ENCODE peak calls at places on chromosome 5, in five cellular contexts. One of them, this sample, is unnamed.
A peak's percentile ranks its signal among the peaks of the same experiment; 100 is the strongest.

GRCh38 chr5:163789870-163790269 is 284.5 kb downstream of the MAT2B start:
- DNase-seq in psoas muscle: no peak
- DNase-seq in HCT116: no peak
- DNase-seq in retinal pigment epithelial cell: no peak
- DNase-seq in hepatocyte: no peak
- DNase-seq in this sample: no peak

GRCh38 chr5:134073404-134073803 is 41.1 kb upstream of the TCF7 start:
- DNase-seq in psoas muscle: no peak
- DNase-seq in HCT116: no peak
- DNase-seq in retinal pigment epithelial cell: no peak
- DNase-seq in hepatocyte: no peak
- DNase-seq in this sample: no peak

GRCh38 chr5:26569241-26569928 is 469.0 kb downstream of the CDH9 start:
- DNase-seq in psoas muscle: no peak
- DNase-seq in HCT116: no peak
- DNase-seq in retinal pigment epithelial cell: no peak
- DNase-seq in hepatocyte: no peak
- DNase-seq in this sample: no peak

GRCh38 chr5:32581010-32581785 is 4.2 kb upstream of the SUB1 start:
- DNase-seq in psoas muscle: no peak
- DNase-seq in HCT116: no peak
- DNase-seq in retinal pigment epithelial cell: no peak
- DNase-seq in hepatocyte: no peak
- DNase-seq in this sample: no peak

GRCh38 chr5:134070648-134070978 is 43.9 kb upstream of the TCF7 start:
- DNase-seq in psoas muscle: no peak
- DNase-seq in HCT116: no peak
- DNase-seq in retinal pigment epithelial cell: peak; percentile 69
- DNase-seq in hepatocyte: peak; percentile 44
- DNase-seq in this sample: no peak

GRCh38 chr5:74042559-74043357 is 416.8 kb downstream of the ARHGEF28 start:
- DNase-seq in psoas muscle: no peak
- DNase-seq in HCT116: no peak
- DNase-seq in retinal pigment epithelial cell: peak; percentile 63
- DNase-seq in hepatocyte: peak; percentile 56
- DNase-seq in this sample: no peak

GRCh38 chr5:125679522-125679921 is 743.7 kb upstream of the GRAMD2B start:
- DNase-seq in psoas muscle: no peak
- DNase-seq in HCT116: no peak
- DNase-seq in retinal pigment epithelial cell: no peak
- DNase-seq in hepatocyte: no peak
- DNase-seq in this sample: no peak

GRCh38 chr5:72747826-72748225 is 68.6 kb upstream of the TNPO1 start:
- DNase-seq in psoas muscle: no peak
- DNase-seq in HCT116: no peak
- DNase-seq in retinal pigment epithelial cell: no peak
- DNase-seq in hepatocyte: no peak
- DNase-seq in this sample: no peak

GRCh38 chr5:66498791-66499207 is 97.4 kb upstream of the MAST4 start:
- DNase-seq in psoas muscle: no peak
- DNase-seq in HCT116: no peak
- DNase-seq in retinal pigment epithelial cell: no peak
- DNase-seq in hepatocyte: peak; percentile 12
- DNase-seq in this sample: no peak

GRCh38 chr5:75847561-75848021 is 130.4 kb upstream of the POC5 start:
- DNase-seq in psoas muscle: no peak
- DNase-seq in HCT116: no peak
- DNase-seq in retinal pigment epithelial cell: no peak
- DNase-seq in hepatocyte: no peak
- DNase-seq in this sample: no peak

GRCh38 chr5:5932824-5933223 is 445.5 kb downstream of the MED10 start:
- DNase-seq in psoas muscle: no peak
- DNase-seq in HCT116: no peak
- DNase-seq in retinal pigment epithelial cell: no peak
- DNase-seq in hepatocyte: no peak
- DNase-seq in this sample: no peak

GRCh38 chr5:93789173-93790070 is 48.0 kb upstream of the POU5F2 start:
- DNase-seq in psoas muscle: no peak
- DNase-seq in HCT116: no peak
- DNase-seq in retinal pigment epithelial cell: peak; percentile 51
- DNase-seq in hepatocyte: no peak
- DNase-seq in this sample: no peak

GRCh38 chr5:173094012-173094661 is 38.0 kb downstream of the CREBRF start:
- DNase-seq in psoas muscle: no peak
- DNase-seq in HCT116: no peak
- DNase-seq in retinal pigment epithelial cell: peak; percentile 86
- DNase-seq in hepatocyte: no peak
- DNase-seq in this sample: peak; percentile 9

GRCh38 chr5:9361835-9362234 is 184.0 kb downstream of the SEMA5A start:
- DNase-seq in psoas muscle: peak; percentile 18
- DNase-seq in HCT116: peak; percentile 6
- DNase-seq in retinal pigment epithelial cell: no peak
- DNase-seq in hepatocyte: peak; percentile 65
- DNase-seq in this sample: peak; percentile 65

GRCh38 chr5:114924784-114925183 is 244.9 kb downstream of the TRIM36 start:
- DNase-seq in psoas muscle: no peak
- DNase-seq in HCT116: no peak
- DNase-seq in retinal pigment epithelial cell: no peak
- DNase-seq in hepatocyte: no peak
- DNase-seq in this sample: no peak

GRCh38 chr5:6510132-6510531 is 61.5 kb downstream of the UBE2QL1 start:
- DNase-seq in psoas muscle: no peak
- DNase-seq in HCT116: no peak
- DNase-seq in retinal pigment epithelial cell: no peak
- DNase-seq in hepatocyte: no peak
- DNase-seq in this sample: no peak

GRCh38 chr5:166370928-166371690 is 1920.3 kb upstream of the WWC1 start:
- DNase-seq in psoas muscle: no peak
- DNase-seq in HCT116: no peak
- DNase-seq in retinal pigment epithelial cell: no peak
- DNase-seq in hepatocyte: no peak
- DNase-seq in this sample: no peak

GRCh38 chr5:15762668-15763067 is 262.7 kb downstream of the FBXL7 start:
- DNase-seq in psoas muscle: no peak
- DNase-seq in HCT116: no peak
- DNase-seq in retinal pigment epithelial cell: no peak
- DNase-seq in hepatocyte: no peak
- DNase-seq in this sample: no peak

GRCh38 chr5:80346055-80346454 is 26.3 kb downstream of the SPZ1 start:
- DNase-seq in psoas muscle: no peak
- DNase-seq in HCT116: peak; percentile 48
- DNase-seq in retinal pigment epithelial cell: no peak
- DNase-seq in hepatocyte: peak; percentile 47
- DNase-seq in this sample: peak; percentile 59

GRCh38 chr5:12861891-12862290 is 957.6 kb upstream of the CTNND2 start:
- DNase-seq in psoas muscle: no peak
- DNase-seq in HCT116: no peak
- DNase-seq in retinal pigment epithelial cell: no peak
- DNase-seq in hepatocyte: no peak
- DNase-seq in this sample: no peak

GRCh38 chr5:42614509-42614908 is 142.1 kb upstream of the CCDC152 start:
- DNase-seq in psoas muscle: no peak
- DNase-seq in HCT116: no peak
- DNase-seq in retinal pigment epithelial cell: no peak
- DNase-seq in hepatocyte: no peak
- DNase-seq in this sample: no peak

GRCh38 chr5:6291961-6292360 is 86.4 kb downstream of the MED10 start:
- DNase-seq in psoas muscle: no peak
- DNase-seq in HCT116: peak; percentile 12
- DNase-seq in retinal pigment epithelial cell: no peak
- DNase-seq in hepatocyte: peak; percentile 41
- DNase-seq in this sample: no peak

GRCh38 chr5:140242099-140242498 is 60.8 kb downstream of the PFDN1 start:
- DNase-seq in psoas muscle: no peak
- DNase-seq in HCT116: no peak
- DNase-seq in retinal pigment epithelial cell: no peak
- DNase-seq in hepatocyte: no peak
- DNase-seq in this sample: no peak

GRCh38 chr5:97979740-97980139 is 793.7 kb upstream of the RGMB start:
- DNase-seq in psoas muscle: peak; percentile 10
- DNase-seq in HCT116: no peak
- DNase-seq in retinal pigment epithelial cell: no peak
- DNase-seq in hepatocyte: peak; percentile 6
- DNase-seq in this sample: no peak

GRCh38 chr5:128074171-128074570 is 9.4 kb upstream of the SLC12A2 start:
- DNase-seq in psoas muscle: no peak
- DNase-seq in HCT116: no peak
- DNase-seq in retinal pigment epithelial cell: no peak
- DNase-seq in hepatocyte: no peak
- DNase-seq in this sample: no peak

GRCh38 chr5:79704553-79704952 is 14.9 kb downstream of the CMYA5 start:
- DNase-seq in psoas muscle: no peak
- DNase-seq in HCT116: no peak
- DNase-seq in retinal pigment epithelial cell: no peak
- DNase-seq in hepatocyte: no peak
- DNase-seq in this sample: no peak

GRCh38 chr5:156920042-156920860 is 42.8 kb downstream of the TIMD4 start:
- DNase-seq in psoas muscle: no peak
- DNase-seq in HCT116: no peak
- DNase-seq in retinal pigment epithelial cell: no peak
- DNase-seq in hepatocyte: peak; percentile 20
- DNase-seq in this sample: no peak

GRCh38 chr5:172102913-172103629 is 85.0 kb downstream of the STK10 start:
- DNase-seq in psoas muscle: peak; percentile 80
- DNase-seq in HCT116: peak; percentile 64
- DNase-seq in retinal pigment epithelial cell: peak; percentile 96
- DNase-seq in hepatocyte: peak; percentile 64
- DNase-seq in this sample: no peak

GRCh38 chr5:132046915-132047314 is 13.5 kb upstream of the IL3 start:
- DNase-seq in psoas muscle: no peak
- DNase-seq in HCT116: no peak
- DNase-seq in retinal pigment epithelial cell: no peak
- DNase-seq in hepatocyte: no peak
- DNase-seq in this sample: peak; percentile 27

GRCh38 chr5:13591621-13592020 is 352.9 kb downstream of the DNAH5 start:
- DNase-seq in psoas muscle: no peak
- DNase-seq in HCT116: no peak
- DNase-seq in retinal pigment epithelial cell: peak; percentile 44
- DNase-seq in hepatocyte: no peak
- DNase-seq in this sample: no peak

DNA sequence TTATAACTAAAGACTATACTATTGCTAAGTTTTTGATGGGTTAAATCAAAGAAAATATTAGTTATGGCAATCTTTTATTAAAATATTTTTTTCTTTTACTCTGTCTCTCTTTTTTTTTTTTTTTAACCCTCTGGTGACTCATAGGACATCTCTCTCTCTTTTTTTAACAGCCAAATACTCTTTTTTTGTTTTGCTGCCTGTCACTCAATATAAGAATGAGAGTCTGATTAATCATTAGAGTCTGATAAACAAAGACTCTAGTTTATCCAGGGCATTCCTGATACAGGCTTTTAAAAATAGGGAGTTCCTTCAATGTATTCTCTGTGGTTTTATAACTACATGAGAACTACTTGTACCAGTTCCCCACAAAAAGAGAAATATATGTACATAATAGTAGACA is 77.3 kb downstream of the SLC38A9 start:
- DNase-seq in psoas muscle: no peak
- DNase-seq in HCT116: no peak
- DNase-seq in retinal pigment epithelial cell: no peak
- DNase-seq in hepatocyte: no peak
- DNase-seq in this sample: no peak
- TF ChIP-seq CTCF in psoas muscle: no peak
- TF ChIP-seq CTCF in HCT116: no peak
- TF ChIP-seq CTCF in retinal pigment epithelial cell: no peak
- TF ChIP-seq CTCF in hepatocyte: no peak
- TF ChIP-seq CTCF in this sample: no peak

GRCh38 chr5:111757582-111758283 is 739 bp upstream of the NREP start:
- DNase-seq in psoas muscle: peak; percentile 93
- DNase-seq in HCT116: peak; percentile 55
- DNase-seq in retinal pigment epithelial cell: no peak
- DNase-seq in hepatocyte: peak; percentile 89
- DNase-seq in this sample: peak; percentile 50
- H3K4me3 ChIP-seq in psoas muscle: peak overlapping the region; percentile 78
- H3K4me3 ChIP-seq in HCT116: peak overlapping the region; percentile 61
- H3K4me3 ChIP-seq in retinal pigment epithelial cell: peak overlapping the region; percentile 91
- H3K4me3 ChIP-seq in hepatocyte: peak overlapping the region; percentile 28
- H3K4me3 ChIP-seq in this sample: peak overlapping the region; percentile 46

DNA sequence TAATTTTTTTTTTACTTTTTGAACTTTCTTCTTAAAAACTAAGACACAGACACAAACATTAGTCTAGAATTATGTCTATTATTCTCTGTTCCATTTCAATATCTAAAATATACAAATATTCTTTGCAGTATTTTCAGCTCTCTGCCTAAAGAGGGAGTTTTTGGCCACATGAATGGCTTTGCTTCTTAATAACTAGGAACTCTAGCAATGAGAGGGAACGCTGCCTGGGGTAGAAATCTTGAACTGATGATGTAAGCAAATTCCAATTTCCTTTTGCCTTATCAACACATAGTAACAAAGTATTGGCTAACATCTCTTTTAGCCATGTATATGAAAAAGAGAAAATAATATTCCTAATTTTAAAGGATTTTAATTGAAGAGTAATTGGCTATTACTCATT is 51.9 kb downstream of the SLC25A46 start:
- DNase-seq in psoas muscle: no peak
- DNase-seq in HCT116: no peak
- DNase-seq in retinal pigment epithelial cell: peak; percentile 59
- DNase-seq in hepatocyte: peak; percentile 26
- DNase-seq in this sample: no peak
- TF ChIP-seq CTCF in psoas muscle: no peak
- TF ChIP-seq CTCF in HCT116: no peak
- TF ChIP-seq CTCF in retinal pigment epithelial cell: peak; percentile 61
- TF ChIP-seq CTCF in hepatocyte: peak; percentile 41
- TF ChIP-seq CTCF in this sample: no peak

GRCh38 chr5:180072256-180072548 is 643 bp upstream of the RNF130 start:
- DNase-seq in psoas muscle: no peak
- DNase-seq in HCT116: no peak
- DNase-seq in retinal pigment epithelial cell: no peak
- DNase-seq in hepatocyte: no peak
- DNase-seq in this sample: no peak
- H3K4me3 ChIP-seq in psoas muscle: peak overlapping the region; percentile 93
- H3K4me3 ChIP-seq in HCT116: no peak overlapping the region
- H3K4me3 ChIP-seq in retinal pigment epithelial cell: no peak overlapping the region
- H3K4me3 ChIP-seq in hepatocyte: no peak overlapping the region
- H3K4me3 ChIP-seq in this sample: peak overlapping the region; percentile 8

This sample was measured in Caco-2.